ENCODE peak calls at places on chromosomes 13 and 19, in five cellular contexts. O is heart right ventricle, Q is right lobe of liver, D is osteoblast, A is tibial nerve. X is an unnamed sample.

GRCh38 chr19:14763497-14764145 is 14.7 kb downstream of the ADGRE2 start:
- DNase-seq in Q (peak; percentile 2), O (no peak), D (no peak), A (no peak), X (no peak)

GRCh38 chr13:106110241-106110855 is 425.1 kb downstream of the EFNB2 start:
- DNase-seq in Q (no peak), A (no peak), D (no peak), O (no peak), X (no peak)

GRCh38 chr13:35771898-35772297 is 295.4 kb upstream of the MAB21L1 start:
- DNase-seq in A (no peak), O (no peak), D (peak; percentile 93), Q (no peak), X (no peak)

GRCh38 chr13:32811297-32811800 is 204.9 kb upstream of the KL start:
- DNase-seq in Q (no peak), O (no peak), D (no peak), A (no peak), X (no peak)

GRCh38 chr13:77692746-77693448 is 4.6 kb upstream of the SLAIN1 start:
- DNase-seq in Q (no peak), D (peak; percentile 35), A (no peak), O (no peak), X (no peak)

GRCh38 chr13:104993708-104994107 is 1541.8 kb downstream of the EFNB2 start:
- DNase-seq in D (no peak), A (no peak), O (no peak), Q (no peak), X (no peak)

GRCh38 chr19:1182727-1183126 is 8.7 kb upstream of the SBNO2 start:
- DNase-seq in O (no peak), A (no peak), D (no peak), Q (no peak), X (no peak)

GRCh38 chr13:51477149-51477548 is 24.3 kb upstream of the INTS6 start:
- DNase-seq in D (no peak), O (no peak), Q (no peak), A (no peak), X (no peak)

GRCh38 chr13:57740719-57741118 is 109.2 kb downstream of the PCDH17 start:
- DNase-seq in A (no peak), O (peak; percentile 20), D (no peak), Q (no peak), X (no peak)

GRCh38 chr13:39498471-39499114 is 104.4 kb downstream of the LHFPL6 start:
- DNase-seq in D (no peak), Q (no peak), O (no peak), A (no peak), X (no peak)

GRCh38 chr19:294819-295686 is 3.9 kb upstream of the PLPP2 start:
- DNase-seq in D (peak; percentile 98), A (no peak), O (no peak), Q (no peak), X (no peak)

GRCh38 chr19:35009424-35010415 is 9.6 kb downstream of the GRAMD1A start:
- DNase-seq in Q (no peak), D (peak; percentile 71), O (no peak), A (no peak), X (no peak)

DNA sequence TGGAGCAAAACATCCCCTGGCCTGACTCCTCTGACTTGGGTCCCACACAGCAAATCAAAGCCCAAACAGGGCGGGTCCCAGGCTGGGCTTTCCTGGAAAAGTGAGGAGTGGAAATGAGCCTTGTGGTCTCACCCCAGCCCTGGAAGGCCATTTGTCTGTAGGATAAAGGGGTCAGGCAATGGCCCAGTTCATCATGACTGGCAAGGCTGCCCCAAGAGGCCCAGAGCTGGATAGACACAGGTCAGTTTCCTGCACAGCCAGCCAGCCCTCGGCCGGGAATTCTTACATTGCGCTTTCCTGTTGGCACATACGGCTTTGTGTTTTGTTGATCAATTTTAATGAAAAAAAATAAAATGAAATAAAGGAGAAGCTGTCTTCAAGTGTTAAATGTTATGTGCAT is 174.3 kb downstream of the TSHZ3 start:
- DNase-seq in A (no peak), D (no peak), O (no peak), Q (no peak), X (no peak)
- TF ChIP-seq CTCF in A (no peak), D (no peak), O (no peak), Q (no peak), X (no peak)

DNA sequence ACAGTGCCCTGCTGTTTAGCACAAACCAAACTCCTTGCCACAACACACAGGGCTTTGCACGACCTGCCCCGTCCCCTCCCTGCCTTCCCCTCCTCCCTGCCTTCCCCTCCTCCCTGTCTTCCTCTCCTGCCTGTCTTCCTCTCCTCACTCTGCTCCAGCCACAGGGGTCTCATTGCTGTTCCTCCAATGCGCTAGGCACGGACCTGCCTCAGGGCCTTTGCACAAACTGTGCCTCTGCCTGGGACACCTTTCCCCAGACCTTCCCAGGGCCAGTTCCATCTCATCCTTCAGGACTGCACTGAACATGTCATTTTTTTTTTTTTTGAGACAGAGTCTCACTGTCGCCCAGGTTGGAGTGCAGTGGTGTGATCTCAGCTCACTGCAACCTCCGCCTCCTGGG is 1.8 kb upstream of the CREB3L3 start:
- DNase-seq in D (peak; percentile 52), O (no peak), Q (no peak), A (no peak), X (no peak)
- H3K27me3 ChIP-seq in D (no peaks in the 10 kb centered on the region), O (peaks cover 19% of the 10 kb centered on the region), Q (no peaks in the 10 kb centered on the region), A (peaks cover 62% of the 10 kb centered on the region), X (no peaks in the 10 kb centered on the region)

GRCh38 chr13:112445411-112446271 is 69.5 kb downstream of the SPACA7 start:
- DNase-seq in D (peak; percentile 82), O (no peak), A (no peak), Q (peak; percentile 48), X (no peak)
- H3K4me1 ChIP-seq in D (no peaks in the 10 kb centered on the region), O (no peaks in the 10 kb centered on the region), A (no peaks in the 10 kb centered on the region), Q (no peaks in the 10 kb centered on the region), X (no peaks in the 10 kb centered on the region)

DNA sequence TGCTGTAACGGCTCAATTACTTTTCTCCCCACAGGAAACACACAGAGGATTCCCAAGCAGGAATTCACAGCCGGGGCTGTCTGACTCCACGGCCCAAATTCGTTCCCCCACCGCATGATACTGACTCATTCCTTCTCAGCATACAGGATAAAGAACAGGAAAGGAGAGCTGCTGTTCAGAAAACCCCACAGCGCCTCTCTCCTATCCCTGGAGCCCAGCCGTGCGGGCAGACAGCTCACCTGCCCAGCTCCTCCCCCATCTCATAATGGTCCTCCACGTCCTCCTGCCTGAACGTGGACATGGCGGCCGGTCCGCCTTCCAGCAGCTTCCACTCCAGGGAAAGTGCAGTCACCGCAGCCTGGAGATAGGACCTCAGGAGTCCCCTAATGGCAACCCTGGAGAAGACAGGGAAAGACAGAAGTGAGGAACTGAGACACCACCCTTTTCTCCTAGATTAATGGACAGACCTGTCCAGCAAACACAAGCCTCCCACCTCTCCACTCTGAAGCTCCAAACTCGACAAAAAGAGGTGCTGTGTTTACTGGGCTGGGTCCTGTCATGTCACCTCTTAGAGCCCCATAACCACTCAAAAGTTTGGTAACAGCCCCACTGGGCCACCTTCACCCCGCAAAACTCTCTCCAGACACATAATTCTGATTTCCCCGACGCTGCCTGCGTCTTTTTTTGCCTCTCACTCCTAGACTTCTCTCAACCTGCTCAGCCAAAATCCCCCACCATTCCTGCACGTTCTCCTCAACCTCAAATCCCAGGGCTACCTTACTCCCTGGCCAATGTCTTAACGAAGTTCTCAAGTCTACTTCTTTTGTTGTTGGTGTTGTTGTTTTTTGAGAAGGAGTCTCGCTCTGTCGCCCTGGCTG is 1.2 kb downstream of the DAPK3 start:
- DNase-seq in A (no peak), Q (no peak), D (peak; percentile 96), O (no peak), X (peak; percentile 55)
- TF ChIP-seq CTCF in A (no peak), Q (no peak), D (peak; percentile 42), O (no peak), X (no peak)

DNA sequence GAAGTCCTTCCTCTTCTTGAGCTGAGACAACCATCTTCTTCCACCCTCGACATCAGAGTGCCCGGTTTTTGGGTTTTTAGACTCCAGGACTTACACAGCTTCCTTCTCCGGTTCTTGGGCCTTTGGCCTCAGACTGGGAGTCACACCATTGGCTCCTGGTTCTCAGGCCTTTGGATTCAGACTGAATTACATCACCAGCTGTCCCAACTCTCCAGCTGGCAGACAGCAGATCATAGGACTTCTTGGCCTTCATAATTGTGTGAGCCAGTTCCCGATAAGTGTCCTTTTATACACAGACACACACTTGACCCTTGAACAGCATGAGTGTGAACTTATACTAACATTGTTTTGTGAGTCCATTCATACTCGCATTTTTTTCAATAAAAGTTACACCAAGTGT is 166.0 kb upstream of the UBL3 start:
- DNase-seq in O (no peak), D (no peak), A (peak; percentile 13), Q (no peak), X (no peak)
- H3K27me3 ChIP-seq in O (peaks cover 4% of the 10 kb centered on the region), D (no peaks in the 10 kb centered on the region), A (no peaks in the 10 kb centered on the region), Q (no peaks in the 10 kb centered on the region), X (no peaks in the 10 kb centered on the region)

DNA sequence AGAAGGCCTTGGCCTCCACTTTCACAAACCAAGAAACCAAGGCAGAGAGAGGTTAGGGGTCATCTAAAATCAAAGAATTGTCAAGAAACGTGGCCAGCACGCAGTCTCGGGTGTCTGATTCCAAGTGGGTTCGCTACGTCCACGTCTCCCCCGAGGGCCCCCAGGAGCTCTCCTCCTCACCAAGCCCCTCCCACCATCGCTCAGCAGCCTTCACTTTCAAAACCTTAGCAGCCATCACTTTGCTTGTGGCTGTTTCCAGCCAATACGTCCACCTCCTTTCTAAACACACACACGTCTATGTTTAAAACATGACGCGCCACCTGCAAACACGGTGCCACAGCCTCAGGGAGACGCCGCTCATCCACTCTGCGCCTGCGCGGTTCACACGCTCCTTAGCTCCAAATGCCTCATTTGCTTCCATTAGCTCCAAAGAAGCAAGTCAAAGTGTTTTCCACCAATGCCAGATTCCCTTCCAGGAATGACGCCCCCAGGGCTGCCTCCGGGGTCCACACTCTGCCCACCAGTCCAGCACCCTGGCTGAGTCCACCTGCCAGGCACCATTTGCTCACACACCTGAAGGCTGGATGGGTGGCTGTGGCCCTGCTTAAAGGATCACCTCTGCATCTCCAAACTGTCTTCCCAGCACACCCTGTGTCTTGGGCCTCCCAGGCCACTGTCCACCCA is 5.5 kb downstream of the RASA3 start:
- DNase-seq in O (no peak), D (peak; percentile 81), Q (peak; percentile 52), A (no peak), X (no peak)
- H3K4me1 ChIP-seq in O (peaks cover 57% of the 10 kb centered on the region), D (peaks cover 42% of the 10 kb centered on the region), Q (no peaks in the 10 kb centered on the region), A (peaks cover 53% of the 10 kb centered on the region), X (peaks cover 7% of the 10 kb centered on the region)

DNA sequence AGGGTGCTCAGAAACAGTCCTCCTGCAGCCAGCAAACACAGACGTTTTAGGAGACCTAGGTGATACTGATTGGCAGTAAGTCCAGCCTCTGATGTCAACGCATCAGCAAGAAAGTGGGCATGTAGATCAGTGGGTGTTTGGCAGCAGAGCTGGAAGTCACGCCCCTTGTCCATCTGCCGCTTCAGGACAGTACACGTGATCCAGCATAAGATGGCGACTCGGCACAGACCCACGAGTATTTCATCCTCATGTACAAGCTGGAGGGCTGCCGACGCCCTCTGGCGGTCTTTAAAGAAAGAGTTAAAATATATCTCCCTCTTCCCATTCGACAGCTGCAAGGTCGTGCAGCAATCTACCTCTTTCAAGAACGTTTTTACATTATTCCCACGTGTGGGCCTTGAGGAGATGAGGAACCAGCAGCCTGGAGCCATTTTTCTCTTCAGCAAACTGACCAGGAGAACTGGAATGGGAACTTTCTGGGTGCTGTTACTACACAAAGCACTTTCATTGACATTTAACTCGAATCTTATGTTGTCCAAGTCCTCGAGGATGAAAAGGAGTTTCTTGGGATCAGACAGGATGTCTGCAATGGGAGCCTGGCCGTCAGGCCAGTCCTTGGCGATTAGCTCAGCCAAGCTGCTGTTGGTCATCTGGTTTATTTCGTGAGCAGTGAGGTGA is 22.3 kb downstream of the NLRP11 start:
- DNase-seq in Q (peak; percentile 79), D (no peak), O (peak; percentile 10), A (peak; percentile 7), X (peak; percentile 47)
- TF ChIP-seq CTCF in Q (peak; percentile 68), D (peak; percentile 42), O (peak; percentile 24), A (no peak), X (no peak)

GRCh38 chr13:27977476-27978300 is 8.6 kb upstream of the CDX2 start:
- DNase-seq in A (no peak), D (peak; percentile 70), Q (no peak), O (no peak), X (no peak)
- H3K27me3 ChIP-seq in A (peaks cover 98% of the 10 kb centered on the region), D (peaks cover 97% of the 10 kb centered on the region), Q (peaks cover 50% of the 10 kb centered on the region), O (peaks cover 98% of the 10 kb centered on the region), X (no peaks in the 10 kb centered on the region)

X was measured in ovary.